ENCODE peak calls at places on chromosomes 6 and 20, in six cellular contexts. J is EL; S is NCI-H748 treated with DMSO at 0.1 percent for 48 hours; Q is left colon; A is stimulated activated CD8-positive, alpha-beta memory T cell treated with anti-CD3 and anti-CD28 coated beads, Interleukin-4, amount 100 ng/mL, for 24 hours; W is T-helper 2 cell. B is an unnamed sample.

GRCh38 chr6:53279301-53279700 is 69.4 kb downstream of the ELOVL5 start:
- DNase-seq in J (no peak), S (no peak), Q (no peak), A (no peak), W (no peak), B (no peak)

GRCh38 chr6:37936909-37937308 is 117.4 kb downstream of the ZFAND3 start:
- DNase-seq in J (no peak), S (no peak), Q (no peak), A (no peak), W (no peak), B (no peak)

GRCh38 chr6:71040043-71040442 is 83.2 kb upstream of the B3GAT2 start:
- DNase-seq in J (no peak), S (no peak), Q (no peak), A (no peak), W (no peak), B (no peak)

GRCh38 chr6:55841341-55841740 is 34.0 kb downstream of the BMP5 start:
- DNase-seq in J (no peak), S (no peak), Q (no peak), A (no peak), W (no peak), B (no peak)

GRCh38 chr6:159213401-159213800 is 44.2 kb downstream of the FNDC1 start:
- DNase-seq in J (no peak), S (no peak), Q (no peak), A (no peak), W (no peak), B (no peak)

GRCh38 chr6:217048-217659 is 75.1 kb upstream of the DUSP22 start:
- DNase-seq in J (no peak), S (no peak), Q (no peak), A (no peak), W (no peak), B (no peak)

GRCh38 chr20:62117362-62117646 is 5.0 kb upstream of the LSM14B start:
- DNase-seq in J (no peak), S (no peak), Q (no peak), A (no peak), W (no peak), B (no peak)

GRCh38 chr20:45905505-45906079 is 6.4 kb downstream of the PLTP start:
- DNase-seq in J (peak), S (no peak), Q (no peak), A (no peak), W (no peak), B (peak)

GRCh38 chr6:151374024-151374423 is 17.3 kb downstream of the ZBTB2 start:
- DNase-seq in J (peak), S (no peak), Q (no peak), A (no peak), W (peak), B (no peak)

GRCh38 chr6:149211046-149211571 is 106.4 kb upstream of the TAB2 start:
- DNase-seq in J (peak), S (no peak), Q (no peak), A (no peak), W (no peak), B (no peak)

GRCh38 chr6:86685230-86685797 is 252.0 kb upstream of the HTR1E start:
- DNase-seq in J (no peak), S (no peak), Q (no peak), A (no peak), W (no peak), B (no peak)

GRCh38 chr6:170051229-170052172 is 239.4 kb downstream of the DLL1 start:
- DNase-seq in J (no peak), S (no peak), Q (peak), A (no peak), W (no peak), B (no peak)

GRCh38 chr6:111872521-111873177 is 603 bp downstream of the FYN start:
- DNase-seq in J (no peak), S (peak), Q (no peak), A (peak), W (peak), B (no peak)

GRCh38 chr6:43089874-43090556 is 13.9 kb downstream of the PTK7 start:
- DNase-seq in J (no peak), S (no peak), Q (no peak), A (no peak), W (no peak), B (no peak)

GRCh38 chr20:57450419-57450818 is 59.2 kb downstream of the RBM38 start:
- DNase-seq in J (no peak), S (no peak), Q (peak), A (no peak), W (no peak), B (no peak)

GRCh38 chr6:69935079-69935478 is 68.7 kb downstream of the COL19A1 start:
- DNase-seq in J (no peak), S (no peak), Q (no peak), A (no peak), W (no peak), B (no peak)

GRCh38 chr20:10067305-10067704 is 32.5 kb downstream of the ANKEF1 start:
- DNase-seq in J (no peak), S (no peak), Q (no peak), A (no peak), W (no peak), B (no peak)

B was measured in Caki2.